ENCODE peak calls at places on chromosomes 3 and 15, in six cellular contexts. E is sigmoid colon, Y is uterus, C is A549, B is endothelial cell of umbilical vein, W is adrenal gland. O is an unnamed sample.

GRCh38 chr3:51934991-51935885 is 6.5 kb downstream of the RRP9 start:
- DNase-seq in E (peak), Y (no peak), C (no peak), B (no peak), W (no peak), O (no peak)

GRCh38 chr3:8313591-8314298 is 187.9 kb upstream of the LMCD1 start:
- DNase-seq in E (no peak), Y (no peak), C (no peak), B (peak), W (no peak), O (no peak)

GRCh38 chr3:185824467-185825378 is at the start of gene IGF2BP2:
- DNase-seq in E (peak), Y (peak), C (peak), B (peak), W (peak), O (peak)

GRCh38 chr3:184377882-184378445 is at the start of gene THPO:
- DNase-seq in E (peak), Y (peak), C (no peak), B (no peak), W (peak), O (no peak)

GRCh38 chr15:93072011-93072410 is 17.0 kb downstream of the RGMA start:
- DNase-seq in E (no peak), Y (no peak), C (no peak), B (no peak), W (no peak), O (no peak)

GRCh38 chr3:141412087-141412935 is 44.0 kb downstream of the ZBTB38 start:
- DNase-seq in E (peak), Y (peak), C (peak), B (peak), W (peak), O (no peak)

GRCh38 chr15:40511472-40512133 is 40.8 kb downstream of the CHST14 start:
- DNase-seq in E (peak), Y (peak), C (peak), B (peak), W (peak), O (peak)

GRCh38 chr15:42368096-42368495 is 8.8 kb downstream of the CAPN3 start:
- DNase-seq in E (no peak), Y (no peak), C (no peak), B (no peak), W (no peak), O (no peak)

GRCh38 chr3:55664387-55664786 is 177.3 kb upstream of the WNT5A start:
- DNase-seq in E (no peak), Y (no peak), C (no peak), B (no peak), W (no peak), O (no peak)

GRCh38 chr15:72758195-72758594 is 25.4 kb downstream of the ADPGK start:
- DNase-seq in E (no peak), Y (no peak), C (no peak), B (peak), W (no peak), O (peak)

GRCh38 chr3:177213806-177214528 is 16.7 kb upstream of the TBL1XR1 start:
- DNase-seq in E (no peak), Y (no peak), C (no peak), B (no peak), W (no peak), O (no peak)

GRCh38 chr15:93049914-93050534 is 39.0 kb downstream of the RGMA start:
- DNase-seq in E (no peak), Y (no peak), C (no peak), B (no peak), W (no peak), O (no peak)

GRCh38 chr3:104896624-104897023 is 470.1 kb upstream of the ALCAM start:
- DNase-seq in E (no peak), Y (no peak), C (no peak), B (no peak), W (no peak), O (no peak)

GRCh38 chr15:99603828-99604227 is 38.0 kb downstream of the MEF2A start:
- DNase-seq in E (no peak), Y (no peak), C (no peak), B (peak), W (no peak), O (no peak)

GRCh38 chr3:111768571-111769100 is 90.4 kb upstream of the PHLDB2 start:
- DNase-seq in E (no peak), Y (no peak), C (peak), B (peak), W (no peak), O (peak)

GRCh38 chr3:79604681-79605080 is 163.1 kb downstream of the ROBO1 start:
- DNase-seq in E (no peak), Y (no peak), C (no peak), B (peak), W (no peak), O (no peak)

GRCh38 chr3:13706886-13707285 is 158.0 kb downstream of the FBLN2 start:
- DNase-seq in E (peak), Y (peak), C (no peak), B (no peak), W (no peak), O (no peak)

GRCh38 chr15:78527325-78527724 is 12.9 kb upstream of the PSMA4 start:
- DNase-seq in E (no peak), Y (no peak), C (no peak), B (no peak), W (no peak), O (no peak)

GRCh38 chr3:187943677-187944390 is 198.6 kb upstream of the BCL6 start:
- DNase-seq in E (no peak), Y (no peak), C (peak), B (no peak), W (no peak), O (no peak)

GRCh38 chr3:16311960-16312451 is 47.0 kb downstream of the OXNAD1 start:
- DNase-seq in E (no peak), Y (no peak), C (no peak), B (peak), W (no peak), O (no peak)

GRCh38 chr15:38533926-38534325 is 30.7 kb downstream of the RASGRP1 start:
- DNase-seq in E (no peak), Y (no peak), C (no peak), B (no peak), W (no peak), O (no peak)

GRCh38 chr15:101650145-101650544 is 2.0 kb downstream of the TM2D3 start:
- DNase-seq in E (no peak), Y (no peak), C (no peak), B (no peak), W (no peak), O (no peak)

GRCh38 chr15:101652783-101653430 is 726 bp upstream of the TM2D3 start:
- DNase-seq in E (peak), Y (peak), C (no peak), B (no peak), W (no peak), O (no peak)

GRCh38 chr15:101654191-101654590 is 2.0 kb upstream of the TM2D3 start:
- DNase-seq in E (no peak), Y (no peak), C (no peak), B (no peak), W (no peak), O (no peak)

GRCh38 chr15:101651753-101652097 is 456 bp downstream of the TM2D3 start:
- DNase-seq in E (no peak), Y (no peak), C (peak), B (peak), W (no peak), O (peak)

GRCh38 chr15:101652098-101652782 is at the start of gene TM2D3:
- DNase-seq in E (peak), Y (peak), C (peak), B (peak), W (peak), O (peak)
- TF ChIP-seq POLR2A in E (peak), Y (peak), C (peak), B (peak), W (peak), O (peak)

GRCh38 chr15:44097552-44097951 is 97.5 kb downstream of the FRMD5 start:
- DNase-seq in E (no peak), Y (no peak), C (no peak), B (no peak), W (no peak), O (no peak)

GRCh38 chr15:44102675-44103254 is 92.3 kb downstream of the FRMD5 start:
- DNase-seq in E (no peak), Y (no peak), C (peak), B (peak), W (peak), O (peak)

GRCh38 chr15:44099671-44100070 is 95.4 kb downstream of the FRMD5 start:
- DNase-seq in E (no peak), Y (no peak), C (no peak), B (no peak), W (no peak), O (no peak)

GRCh38 chr15:44101286-44101685 is 93.8 kb downstream of the FRMD5 start:
- DNase-seq in E (no peak), Y (no peak), C (no peak), B (no peak), W (no peak), O (no peak)

DNA sequence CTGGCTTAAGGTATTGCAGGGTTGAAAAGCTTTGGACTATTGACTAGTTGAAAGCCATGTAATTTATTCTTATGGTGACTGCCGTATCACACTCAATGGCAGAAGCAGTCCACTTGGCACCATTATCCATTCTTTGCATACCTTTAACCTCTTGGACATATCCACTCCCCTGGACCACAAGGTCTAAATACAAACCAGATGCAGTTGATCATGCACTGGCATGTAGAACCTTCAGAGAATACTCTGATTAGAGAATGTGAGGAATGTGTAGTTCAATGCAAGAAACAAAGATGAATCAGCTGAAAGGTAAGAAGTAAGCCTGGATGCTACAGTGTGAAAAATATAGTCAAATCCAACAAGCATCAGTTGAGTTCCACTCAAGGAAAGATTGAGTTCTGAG is 93.1 kb downstream of the FRMD5 start:
- DNase-seq in E (no peak), Y (no peak), C (no peak), B (peak), W (no peak), O (peak)
- TF ChIP-seq POLR2A in E (no peak), Y (no peak), C (no peak), B (no peak), W (no peak), O (no peak)

GRCh38 chr3:134312873-134313838 is 61.1 kb downstream of the AMOTL2 start:
- DNase-seq in E (peak), Y (peak), C (no peak), B (peak), W (peak), O (peak)
- TF ChIP-seq POLR2A in E (peak), Y (peak), C (peak), B (peak), W (peak), O (peak)

DNA sequence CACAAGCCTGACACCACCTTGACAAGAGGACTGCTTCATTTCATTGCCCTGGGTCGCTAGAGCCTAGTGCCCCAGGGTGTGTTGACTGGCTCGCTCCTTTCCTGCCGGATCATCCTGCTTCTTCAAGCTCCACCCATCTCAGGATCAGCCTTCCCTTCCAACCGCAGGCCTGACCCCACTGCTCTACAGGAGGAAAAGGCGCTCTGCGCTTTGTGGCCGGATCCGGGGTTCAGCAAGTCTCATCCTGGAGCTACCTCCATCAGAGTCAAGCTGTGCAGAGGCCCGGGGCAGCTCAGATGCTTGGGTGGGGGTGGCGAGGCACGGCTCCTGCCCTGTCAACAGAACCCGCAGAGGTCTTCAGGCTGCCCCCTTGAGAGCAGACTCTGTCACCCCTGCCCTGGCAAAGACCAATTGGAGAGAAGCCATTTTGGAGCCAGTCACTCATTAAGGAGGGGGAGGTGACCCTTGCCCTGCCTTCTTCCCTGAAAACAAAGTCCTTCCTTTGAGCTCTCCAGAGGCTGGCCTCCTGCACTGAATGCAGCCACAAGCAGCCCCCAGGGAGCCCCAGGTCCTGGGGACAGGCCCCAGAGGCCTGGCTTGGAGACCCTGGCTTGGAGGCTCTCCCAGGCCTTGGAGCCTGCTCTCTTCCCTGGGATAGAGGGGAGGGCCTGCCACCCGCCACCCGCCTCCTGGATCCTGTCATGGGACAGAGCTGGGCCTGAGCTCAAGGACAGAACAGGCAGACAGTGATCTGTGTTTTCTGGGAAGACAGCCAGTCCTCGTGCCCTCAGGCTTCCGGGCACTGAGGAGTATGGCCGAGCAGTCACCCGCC is 80.3 kb downstream of the CPN2 start:
- DNase-seq in E (peak), Y (peak), C (no peak), B (peak), W (peak), O (peak)
- TF ChIP-seq POLR2A in E (no peak), Y (no peak), C (no peak), B (no peak), W (peak), O (peak)

GRCh38 chr15:52252781-52253180 is 42.8 kb downstream of the MYO5C start:
- DNase-seq in E (no peak), Y (no peak), C (peak), B (peak), W (no peak), O (peak)
- TF ChIP-seq POLR2A in E (no peak), Y (no peak), C (no peak), B (peak), W (no peak), O (no peak)

O was measured in H54.